ENCODE peak calls at places on chromosomes 16 and 17, in seven cellular contexts. U, E, V, H, N, Q and B are unnamed samples.

GRCh38 chr17:63774141-63774981 is at the start of gene DDX42:
- DNase-seq in U (peak; percentile 46), E (peak; percentile 26), V (no peak), H (peak; percentile 93), N (no peak), Q (peak; percentile 90), B (peak; percentile 92)

GRCh38 chr17:78045316-78045715 is 83.2 kb downstream of the TMC6 start:
- DNase-seq in U (no peak), E (no peak), V (no peak), H (no peak), N (no peak), Q (no peak), B (no peak)

GRCh38 chr17:64084940-64085649 is 44.8 kb downstream of the ERN1 start:
- DNase-seq in U (no peak), E (no peak), V (no peak), H (no peak), N (peak; percentile 35), Q (no peak), B (no peak)

GRCh38 chr16:52318259-52319008 is 228.5 kb downstream of the TOX3 start:
- DNase-seq in U (no peak), E (no peak), V (peak; percentile 30), H (no peak), N (no peak), Q (no peak), B (no peak)

GRCh38 chr16:75244225-75244792 is 7.1 kb downstream of the BCAR1 start:
- DNase-seq in U (no peak), E (peak; percentile 64), V (no peak), H (peak; percentile 72), N (no peak), Q (no peak), B (no peak)

GRCh38 chr16:55944377-55944802 is 69.2 kb upstream of the CES5A start:
- DNase-seq in U (peak; percentile 68), E (peak; percentile 59), V (peak; percentile 87), H (peak; percentile 83), N (peak; percentile 80), Q (peak; percentile 44), B (peak; percentile 83)

GRCh38 chr17:6374761-6375312 is 60.1 kb downstream of the AIPL1 start:
- DNase-seq in U (no peak), E (no peak), V (peak; percentile 48), H (peak; percentile 50), N (no peak), Q (no peak), B (no peak)

GRCh38 chr16:55836158-55836611 is 3.3 kb upstream of the CES1 start:
- DNase-seq in U (no peak), E (peak; percentile 54), V (no peak), H (no peak), N (no peak), Q (no peak), B (no peak)

GRCh38 chr16:29198731-29199521 is 207.6 kb downstream of the NPIPB11 start:
- DNase-seq in U (no peak), E (no peak), V (no peak), H (peak; percentile 41), N (no peak), Q (no peak), B (no peak)

GRCh38 chr17:72726936-72727335 is 365.6 kb downstream of the SLC39A11 start:
- DNase-seq in U (no peak), E (no peak), V (no peak), H (no peak), N (no peak), Q (peak; percentile 26), B (no peak)

GRCh38 chr17:83062011-83062817 is 17.2 kb upstream of the METRNL start:
- DNase-seq in U (no peak), E (no peak), V (peak; percentile 2), H (peak; percentile 39), N (no peak), Q (no peak), B (no peak)

GRCh38 chr16:28478511-28479180 is 6.5 kb upstream of the NPIPB7 start:
- DNase-seq in U (no peak), E (no peak), V (no peak), H (no peak), N (no peak), Q (no peak), B (no peak)

GRCh38 chr16:87543436-87544191 is 50.8 kb upstream of the ZCCHC14 start:
- DNase-seq in U (no peak), E (no peak), V (no peak), H (no peak), N (no peak), Q (no peak), B (no peak)

GRCh38 chr17:48215583-48216139 is 108.1 kb downstream of the SNX11 start:
- DNase-seq in U (peak; percentile 75), E (no peak), V (peak; percentile 62), H (no peak), N (no peak), Q (no peak), B (peak; percentile 55)

GRCh38 chr16:67407176-67407787 is 9.0 kb downstream of the ZDHHC1 start:
- DNase-seq in U (no peak), E (no peak), V (no peak), H (no peak), N (no peak), Q (no peak), B (no peak)

GRCh38 chr17:50049636-50050035 is 6.3 kb upstream of the ITGA3 start:
- DNase-seq in U (no peak), E (no peak), V (no peak), H (no peak), N (no peak), Q (no peak), B (no peak)

GRCh38 chr16:72850863-72851262 is 197.1 kb downstream of the ZFHX3 start:
- DNase-seq in U (no peak), E (no peak), V (no peak), H (no peak), N (no peak), Q (no peak), B (no peak)